ENCODE peak calls at places on chromosome 2, in ten cellular contexts. One of them, this sample, is unnamed.

GRCh38 chr2:188512456-188512855 is 220.8 kb downstream of the GULP1 start:
- DNase-seq in dorsolateral prefrontal cortex: no peak
- DNase-seq in RWPE1: peak
- DNase-seq in foreskin fibroblast: peak
- DNase-seq in MM.1S: peak
- DNase-seq in AG04450: peak
- DNase-seq in esophagus squamous epithelium: no peak
- DNase-seq in WERI-Rb-1: no peak
- DNase-seq in GM23338: peak
- DNase-seq in NB4: peak
- DNase-seq in this sample: peak

GRCh38 chr2:133235959-133236358 is 332.3 kb downstream of the NCKAP5 start:
- DNase-seq in dorsolateral prefrontal cortex: no peak
- DNase-seq in GM23338: no peak
- DNase-seq in NB4: no peak
- DNase-seq in RWPE1: no peak
- DNase-seq in esophagus squamous epithelium: no peak
- DNase-seq in foreskin fibroblast: peak
- DNase-seq in MM.1S: no peak
- DNase-seq in WERI-Rb-1: no peak
- DNase-seq in AG04450: peak
- DNase-seq in this sample: no peak

GRCh38 chr2:216017365-216017764 is 4.0 kb upstream of the MREG start:
- DNase-seq in AG04450: no peak
- DNase-seq in GM23338: no peak
- DNase-seq in WERI-Rb-1: no peak
- DNase-seq in esophagus squamous epithelium: no peak
- DNase-seq in NB4: peak
- DNase-seq in foreskin fibroblast: peak
- DNase-seq in dorsolateral prefrontal cortex: no peak
- DNase-seq in MM.1S: peak
- DNase-seq in RWPE1: peak
- DNase-seq in this sample: no peak

GRCh38 chr2:88827821-88828220 is 136.3 kb downstream of the RPIA start:
- DNase-seq in esophagus squamous epithelium: no peak
- DNase-seq in AG04450: no peak
- DNase-seq in WERI-Rb-1: no peak
- DNase-seq in MM.1S: no peak
- DNase-seq in RWPE1: no peak
- DNase-seq in GM23338: no peak
- DNase-seq in foreskin fibroblast: no peak
- DNase-seq in NB4: no peak
- DNase-seq in dorsolateral prefrontal cortex: no peak
- DNase-seq in this sample: no peak

GRCh38 chr2:11753452-11753885 is 7.0 kb downstream of the LPIN1 start:
- DNase-seq in AG04450: no peak
- DNase-seq in MM.1S: peak
- DNase-seq in GM23338: no peak
- DNase-seq in NB4: peak
- DNase-seq in dorsolateral prefrontal cortex: no peak
- DNase-seq in WERI-Rb-1: no peak
- DNase-seq in esophagus squamous epithelium: no peak
- DNase-seq in RWPE1: peak
- DNase-seq in foreskin fibroblast: no peak
- DNase-seq in this sample: peak

GRCh38 chr2:27932396-27932795 is 41.9 kb downstream of the BABAM2 start:
- DNase-seq in dorsolateral prefrontal cortex: no peak
- DNase-seq in esophagus squamous epithelium: no peak
- DNase-seq in NB4: no peak
- DNase-seq in GM23338: no peak
- DNase-seq in foreskin fibroblast: peak
- DNase-seq in RWPE1: peak
- DNase-seq in AG04450: no peak
- DNase-seq in MM.1S: no peak
- DNase-seq in WERI-Rb-1: no peak
- DNase-seq in this sample: no peak

GRCh38 chr2:44543773-44544725 is 182.3 kb downstream of the CAMKMT start:
- DNase-seq in AG04450: no peak
- DNase-seq in NB4: no peak
- DNase-seq in foreskin fibroblast: no peak
- DNase-seq in dorsolateral prefrontal cortex: no peak
- DNase-seq in GM23338: peak
- DNase-seq in RWPE1: peak
- DNase-seq in MM.1S: no peak
- DNase-seq in WERI-Rb-1: no peak
- DNase-seq in esophagus squamous epithelium: no peak
- DNase-seq in this sample: no peak

GRCh38 chr2:30487603-30488002 is 40.6 kb downstream of the LCLAT1 start:
- DNase-seq in AG04450: no peak
- DNase-seq in GM23338: no peak
- DNase-seq in WERI-Rb-1: no peak
- DNase-seq in MM.1S: no peak
- DNase-seq in dorsolateral prefrontal cortex: no peak
- DNase-seq in foreskin fibroblast: no peak
- DNase-seq in esophagus squamous epithelium: no peak
- DNase-seq in RWPE1: no peak
- DNase-seq in NB4: no peak
- DNase-seq in this sample: no peak

GRCh38 chr2:208189782-208190181 is at the start of gene C2orf80:
- DNase-seq in GM23338: peak
- DNase-seq in esophagus squamous epithelium: no peak
- DNase-seq in AG04450: no peak
- DNase-seq in MM.1S: no peak
- DNase-seq in WERI-Rb-1: no peak
- DNase-seq in foreskin fibroblast: no peak
- DNase-seq in RWPE1: no peak
- DNase-seq in NB4: no peak
- DNase-seq in dorsolateral prefrontal cortex: no peak
- DNase-seq in this sample: no peak

GRCh38 chr2:217964255-217964654 is 38.5 kb downstream of the TNS1 start:
- DNase-seq in RWPE1: no peak
- DNase-seq in MM.1S: no peak
- DNase-seq in WERI-Rb-1: peak
- DNase-seq in NB4: no peak
- DNase-seq in dorsolateral prefrontal cortex: no peak
- DNase-seq in GM23338: no peak
- DNase-seq in foreskin fibroblast: no peak
- DNase-seq in esophagus squamous epithelium: no peak
- DNase-seq in AG04450: no peak
- DNase-seq in this sample: no peak

GRCh38 chr2:177056540-177056939 is 156.1 kb upstream of the HNRNPA3 start:
- DNase-seq in WERI-Rb-1: peak
- DNase-seq in foreskin fibroblast: no peak
- DNase-seq in dorsolateral prefrontal cortex: no peak
- DNase-seq in esophagus squamous epithelium: no peak
- DNase-seq in RWPE1: no peak
- DNase-seq in AG04450: no peak
- DNase-seq in GM23338: peak
- DNase-seq in MM.1S: no peak
- DNase-seq in NB4: peak
- DNase-seq in this sample: no peak

GRCh38 chr2:213022987-213023386 is 128.4 kb downstream of the IKZF2 start:
- DNase-seq in esophagus squamous epithelium: no peak
- DNase-seq in AG04450: no peak
- DNase-seq in GM23338: no peak
- DNase-seq in RWPE1: no peak
- DNase-seq in WERI-Rb-1: no peak
- DNase-seq in NB4: no peak
- DNase-seq in dorsolateral prefrontal cortex: no peak
- DNase-seq in MM.1S: no peak
- DNase-seq in foreskin fibroblast: no peak
- DNase-seq in this sample: peak

GRCh38 chr2:217515615-217516309 is 487.0 kb downstream of the TNS1 start:
- DNase-seq in MM.1S: no peak
- DNase-seq in RWPE1: no peak
- DNase-seq in NB4: no peak
- DNase-seq in AG04450: no peak
- DNase-seq in WERI-Rb-1: no peak
- DNase-seq in foreskin fibroblast: no peak
- DNase-seq in esophagus squamous epithelium: no peak
- DNase-seq in GM23338: no peak
- DNase-seq in dorsolateral prefrontal cortex: no peak
- DNase-seq in this sample: no peak

GRCh38 chr2:11395389-11395788 is 51.0 kb upstream of the ROCK2 start:
- DNase-seq in GM23338: no peak
- DNase-seq in AG04450: no peak
- DNase-seq in esophagus squamous epithelium: no peak
- DNase-seq in MM.1S: no peak
- DNase-seq in RWPE1: no peak
- DNase-seq in NB4: no peak
- DNase-seq in dorsolateral prefrontal cortex: no peak
- DNase-seq in foreskin fibroblast: no peak
- DNase-seq in WERI-Rb-1: no peak
- DNase-seq in this sample: no peak

GRCh38 chr2:209525834-209526281 is 102.0 kb downstream of the MAP2 start:
- DNase-seq in NB4: peak
- DNase-seq in foreskin fibroblast: peak
- DNase-seq in dorsolateral prefrontal cortex: no peak
- DNase-seq in WERI-Rb-1: no peak
- DNase-seq in esophagus squamous epithelium: no peak
- DNase-seq in RWPE1: peak
- DNase-seq in GM23338: no peak
- DNase-seq in AG04450: peak
- DNase-seq in MM.1S: peak
- DNase-seq in this sample: no peak

GRCh38 chr2:113762377-113763118 is 6.1 kb upstream of the SLC35F5 start:
- DNase-seq in GM23338: peak
- DNase-seq in dorsolateral prefrontal cortex: no peak
- DNase-seq in AG04450: peak
- DNase-seq in NB4: no peak
- DNase-seq in MM.1S: no peak
- DNase-seq in WERI-Rb-1: no peak
- DNase-seq in foreskin fibroblast: peak
- DNase-seq in RWPE1: no peak
- DNase-seq in esophagus squamous epithelium: no peak
- DNase-seq in this sample: no peak

GRCh38 chr2:180359522-180360282 is 352.6 kb upstream of the CWC22 start:
- DNase-seq in esophagus squamous epithelium: no peak
- DNase-seq in GM23338: peak
- DNase-seq in AG04450: no peak
- DNase-seq in NB4: peak
- DNase-seq in foreskin fibroblast: no peak
- DNase-seq in WERI-Rb-1: no peak
- DNase-seq in dorsolateral prefrontal cortex: no peak
- DNase-seq in RWPE1: peak
- DNase-seq in MM.1S: peak
- DNase-seq in this sample: no peak

GRCh38 chr2:119475225-119475856 is 43.7 kb downstream of the TMEM37 start:
- DNase-seq in NB4: no peak
- DNase-seq in foreskin fibroblast: no peak
- DNase-seq in AG04450: no peak
- DNase-seq in esophagus squamous epithelium: no peak
- DNase-seq in WERI-Rb-1: peak
- DNase-seq in dorsolateral prefrontal cortex: no peak
- DNase-seq in MM.1S: no peak
- DNase-seq in GM23338: peak
- DNase-seq in RWPE1: no peak
- DNase-seq in this sample: no peak

DNA sequence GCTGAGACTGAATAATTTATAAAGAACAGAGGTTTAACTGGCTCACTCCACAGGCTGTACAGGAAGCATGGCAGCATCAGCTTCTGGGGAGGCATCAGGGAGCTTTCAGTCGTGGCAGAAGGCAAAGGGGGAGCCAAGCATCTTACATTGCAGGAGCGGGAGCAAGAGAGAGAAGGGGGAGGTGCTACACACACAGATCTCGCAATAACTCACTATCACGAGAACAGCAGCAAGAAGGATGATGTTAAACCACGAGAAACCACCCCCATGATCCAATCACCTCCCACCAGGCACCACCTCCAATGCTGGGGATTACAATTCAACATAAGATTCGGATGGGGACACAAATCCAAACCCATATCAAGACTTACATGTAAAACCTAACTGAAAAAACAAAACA is 17.8 kb upstream of the MATN3 start:
- DNase-seq in NB4: peak
- DNase-seq in GM23338: no peak
- DNase-seq in foreskin fibroblast: no peak
- DNase-seq in RWPE1: no peak
- DNase-seq in dorsolateral prefrontal cortex: no peak
- DNase-seq in MM.1S: no peak
- DNase-seq in esophagus squamous epithelium: no peak
- DNase-seq in WERI-Rb-1: no peak
- DNase-seq in AG04450: no peak
- DNase-seq in this sample: no peak
- TF ChIP-seq CTCF in NB4: no peak
- TF ChIP-seq CTCF in GM23338: no peak
- TF ChIP-seq CTCF in foreskin fibroblast: no peak
- TF ChIP-seq CTCF in RWPE1: no peak
- TF ChIP-seq CTCF in dorsolateral prefrontal cortex: no peak
- TF ChIP-seq CTCF in MM.1S: no peak
- TF ChIP-seq CTCF in esophagus squamous epithelium: no peak
- TF ChIP-seq CTCF in WERI-Rb-1: no peak
- TF ChIP-seq CTCF in AG04450: no peak
- TF ChIP-seq CTCF in this sample: no peak

GRCh38 chr2:3377612-3378432 is at the start of gene EIPR1:
- DNase-seq in GM23338: peak
- DNase-seq in esophagus squamous epithelium: peak
- DNase-seq in dorsolateral prefrontal cortex: peak
- DNase-seq in RWPE1: peak
- DNase-seq in MM.1S: peak
- DNase-seq in AG04450: peak
- DNase-seq in WERI-Rb-1: peak
- DNase-seq in NB4: peak
- DNase-seq in foreskin fibroblast: peak
- DNase-seq in this sample: peak
- TF ChIP-seq CTCF in GM23338: no peak
- TF ChIP-seq CTCF in esophagus squamous epithelium: peak
- TF ChIP-seq CTCF in dorsolateral prefrontal cortex: peak
- TF ChIP-seq CTCF in RWPE1: no peak
- TF ChIP-seq CTCF in MM.1S: no peak
- TF ChIP-seq CTCF in AG04450: no peak
- TF ChIP-seq CTCF in WERI-Rb-1: no peak
- TF ChIP-seq CTCF in NB4: no peak
- TF ChIP-seq CTCF in foreskin fibroblast: no peak
- TF ChIP-seq CTCF in this sample: no peak

DNA sequence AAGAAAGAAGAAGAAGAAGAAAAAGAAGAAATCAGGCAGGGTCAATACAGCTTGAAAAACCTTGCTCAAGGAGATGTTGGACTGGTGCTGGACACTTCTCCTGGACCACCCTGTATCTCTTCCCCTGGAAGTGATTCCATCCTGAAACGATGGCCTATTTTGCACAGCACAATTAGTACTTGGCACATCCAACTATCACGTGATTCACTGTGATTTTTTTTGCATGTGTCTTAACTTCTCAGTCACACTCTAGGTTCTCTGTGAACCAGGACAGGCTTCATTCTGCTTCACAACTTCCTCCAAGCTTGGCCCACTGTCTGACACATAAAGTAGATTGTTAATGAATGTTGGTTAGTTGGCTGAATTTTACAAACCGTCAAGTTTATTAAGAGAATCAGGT is 300.1 kb upstream of the CHAC2 start:
- DNase-seq in RWPE1: no peak
- DNase-seq in esophagus squamous epithelium: no peak
- DNase-seq in WERI-Rb-1: no peak
- DNase-seq in dorsolateral prefrontal cortex: no peak
- DNase-seq in NB4: no peak
- DNase-seq in AG04450: no peak
- DNase-seq in GM23338: no peak
- DNase-seq in foreskin fibroblast: no peak
- DNase-seq in MM.1S: no peak
- DNase-seq in this sample: no peak
- TF ChIP-seq CTCF in RWPE1: no peak
- TF ChIP-seq CTCF in esophagus squamous epithelium: no peak
- TF ChIP-seq CTCF in WERI-Rb-1: no peak
- TF ChIP-seq CTCF in dorsolateral prefrontal cortex: no peak
- TF ChIP-seq CTCF in NB4: no peak
- TF ChIP-seq CTCF in AG04450: no peak
- TF ChIP-seq CTCF in GM23338: no peak
- TF ChIP-seq CTCF in foreskin fibroblast: no peak
- TF ChIP-seq CTCF in MM.1S: no peak
- TF ChIP-seq CTCF in this sample: no peak

GRCh38 chr2:142180820-142181533 is 50.2 kb upstream of the LRP1B start:
- DNase-seq in GM23338: peak
- DNase-seq in WERI-Rb-1: peak
- DNase-seq in AG04450: no peak
- DNase-seq in esophagus squamous epithelium: no peak
- DNase-seq in NB4: peak
- DNase-seq in dorsolateral prefrontal cortex: peak
- DNase-seq in MM.1S: no peak
- DNase-seq in foreskin fibroblast: no peak
- DNase-seq in RWPE1: no peak
- DNase-seq in this sample: no peak
- TF ChIP-seq CTCF in GM23338: peak
- TF ChIP-seq CTCF in WERI-Rb-1: peak
- TF ChIP-seq CTCF in AG04450: peak
- TF ChIP-seq CTCF in esophagus squamous epithelium: no peak
- TF ChIP-seq CTCF in NB4: peak
- TF ChIP-seq CTCF in dorsolateral prefrontal cortex: peak
- TF ChIP-seq CTCF in MM.1S: no peak
- TF ChIP-seq CTCF in foreskin fibroblast: peak
- TF ChIP-seq CTCF in RWPE1: no peak
- TF ChIP-seq CTCF in this sample: peak

This sample was measured in GM13976.